ENCODE peak calls at places on chromosomes 12 and 14, in ten cellular contexts. Z is stromal cell of bone marrow; A is heart right ventricle; B is dorsolateral prefrontal cortex; J is foreskin fibroblast; T is activated CD4-positive, alpha-beta T cell treated with anti-CD3 and anti-CD28 coated beads, Interleukin-2, amount 50 U/mL, for 4 hours; P is iris pigment epithelial cell; H is IMR-90; E is adrenal gland; G is uterus. Q is an unnamed sample.

GRCh38 chr12:102629262-102629888 is 149.0 kb upstream of the IGF1 start:
- DNase-seq in Z (peak), A (no peak), B (no peak), J (peak), T (no peak), P (peak), H (peak), E (no peak), G (no peak), Q (no peak)

GRCh38 chr12:51269174-51270066 is 795 bp downstream of the SMAGP start:
- DNase-seq in Z (no peak), A (peak), B (no peak), J (no peak), T (peak), P (peak), H (no peak), E (peak), G (peak), Q (peak)

GRCh38 chr12:126347421-126347820 is 1282.2 kb downstream of the AACS start:
- DNase-seq in Z (no peak), A (no peak), B (no peak), J (no peak), T (no peak), P (no peak), H (no peak), E (no peak), G (no peak), Q (no peak)

GRCh38 chr12:66269757-66270383 is 32.4 kb upstream of the HELB start:
- DNase-seq in Z (peak), A (no peak), B (no peak), J (peak), T (peak), P (peak), H (peak), E (no peak), G (no peak), Q (no peak)

GRCh38 chr12:132638541-132639408 is 20.2 kb downstream of the P2RX2 start:
- DNase-seq in Z (peak), A (no peak), B (no peak), J (peak), T (no peak), P (peak), H (peak), E (no peak), G (peak), Q (no peak)

GRCh38 chr12:26572131-26572530 is 260.9 kb downstream of the ITPR2 start:
- DNase-seq in Z (no peak), A (no peak), B (no peak), J (no peak), T (no peak), P (no peak), H (peak), E (no peak), G (no peak), Q (no peak)

GRCh38 chr12:12428047-12428446 is 71.2 kb downstream of the BORCS5 start:
- DNase-seq in Z (no peak), A (no peak), B (no peak), J (no peak), T (no peak), P (no peak), H (no peak), E (no peak), G (no peak), Q (no peak)

GRCh38 chr14:24816011-24816928 is 182.3 kb upstream of the GZMB start:
- DNase-seq in Z (peak), A (no peak), B (no peak), J (peak), T (no peak), P (peak), H (peak), E (no peak), G (no peak), Q (no peak)